ENCODE peak calls at places on chromosomes 5 and 9, in eight cellular contexts. P, L, T, A, H, J, W and D are unnamed samples.

GRCh38 chr5:180866296-180866695 is 5.2 kb upstream of the ZFP62 start:
- DNase-seq in A (no peak), J (no peak), H (no peak), L (no peak), P (no peak), T (no peak), W (no peak), D (no peak)

GRCh38 chr5:80837679-80838078 is 122.5 kb upstream of the RASGRF2 start:
- DNase-seq in T (no peak), W (no peak), L (no peak), A (no peak), J (no peak), P (no peak), H (no peak), D (no peak)

GRCh38 chr9:77022783-77023440 is 3.5 kb downstream of the FOXB2 start:
- DNase-seq in P (no peak), A (no peak), W (no peak), T (no peak), H (no peak), L (no peak), J (no peak), D (no peak)

GRCh38 chr5:132497488-132497997 is 7.0 kb upstream of the IRF1 start:
- DNase-seq in A (peak), H (peak), J (peak), W (peak), P (peak), T (no peak), L (no peak), D (no peak)

GRCh38 chr5:69024241-69024651 is 69.6 kb upstream of the SLC30A5 start:
- DNase-seq in J (peak), A (no peak), W (no peak), T (no peak), L (peak), H (no peak), P (no peak), D (no peak)

GRCh38 chr5:100505984-100506670 is 29.0 kb upstream of the FAM174A start:
- DNase-seq in P (no peak), J (peak), W (no peak), H (peak), L (no peak), T (no peak), A (peak), D (peak)

GRCh38 chr9:132776268-132776667 is 101.8 kb downstream of the AK8 start:
- DNase-seq in W (no peak), P (no peak), H (no peak), T (no peak), A (no peak), J (no peak), L (no peak), D (no peak)

GRCh38 chr5:71939452-71939932 is 167.8 kb upstream of the MAP1B start:
- DNase-seq in P (no peak), W (no peak), L (no peak), J (no peak), H (no peak), A (no peak), T (no peak), D (no peak)

GRCh38 chr5:67066815-67067214 is 129.8 kb downstream of the CD180 start:
- DNase-seq in T (no peak), J (no peak), L (no peak), H (no peak), P (no peak), A (no peak), W (no peak), D (no peak)

GRCh38 chr5:170917113-170917512 is 55.3 kb downstream of the RANBP17 start:
- DNase-seq in W (no peak), J (no peak), P (no peak), A (no peak), H (no peak), T (no peak), L (no peak), D (no peak)

GRCh38 chr9:127336708-127337352 is 60.1 kb upstream of the SLC2A8 start:
- DNase-seq in W (peak), L (no peak), T (no peak), H (peak), J (peak), P (no peak), A (peak), D (peak)

GRCh38 chr5:16759147-16759800 is 142.5 kb upstream of the RETREG1 start:
- DNase-seq in A (peak), P (no peak), W (no peak), T (no peak), J (no peak), H (no peak), L (no peak), D (no peak)

GRCh38 chr5:55407059-55407684 is 99.4 kb downstream of the MTREX start:
- DNase-seq in L (no peak), T (no peak), H (peak), J (peak), P (no peak), A (peak), W (no peak), D (no peak)

GRCh38 chr9:98101868-98102273 is 17.2 kb downstream of the TRIM14 start:
- DNase-seq in L (peak), P (peak), H (no peak), A (no peak), J (no peak), W (no peak), T (peak), D (no peak)

GRCh38 chr9:20873240-20873860 is 158.1 kb downstream of the HACD4 start:
- DNase-seq in T (no peak), W (no peak), H (no peak), P (no peak), J (no peak), L (no peak), A (peak), D (no peak)

GRCh38 chr5:15097552-15097951 is 226.0 kb upstream of the ANKH start:
- DNase-seq in L (no peak), H (no peak), W (no peak), J (no peak), P (no peak), T (no peak), A (no peak), D (no peak)

GRCh38 chr9:120735415-120736126 is 21.3 kb upstream of the MEGF9 start:
- DNase-seq in T (no peak), J (no peak), H (no peak), P (peak), A (no peak), L (no peak), W (no peak), D (no peak)

GRCh38 chr9:130072515-130073235 is 19.0 kb downstream of the GPR107 start:
- DNase-seq in A (no peak), W (no peak), P (no peak), T (no peak), L (no peak), J (no peak), H (no peak), D (no peak)

GRCh38 chr5:176814836-176815438 is 4.6 kb downstream of the UNC5A start:
- DNase-seq in A (no peak), P (no peak), T (no peak), L (no peak), W (no peak), J (no peak), H (no peak), D (no peak)

GRCh38 chr5:62650197-62650596 is 71.6 kb downstream of the LRRC70 start:
- DNase-seq in T (no peak), H (no peak), J (no peak), L (no peak), W (no peak), A (no peak), P (no peak), D (no peak)

GRCh38 chr5:31763399-31763798 is 124.5 kb downstream of the PDZD2 start:
- DNase-seq in H (no peak), P (no peak), W (no peak), T (no peak), L (no peak), A (no peak), J (no peak), D (no peak)

GRCh38 chr5:120405291-120405864 is 58.7 kb upstream of the PRR16 start:
- DNase-seq in H (no peak), A (peak), L (no peak), J (peak), W (no peak), P (no peak), T (no peak), D (no peak)

GRCh38 chr9:89356782-89357181 is 38.5 kb downstream of the SECISBP2 start:
- DNase-seq in W (no peak), L (no peak), P (no peak), A (no peak), T (no peak), H (no peak), J (no peak), D (no peak)

GRCh38 chr5:37133939-37134338 is 115.2 kb downstream of the CPLANE1 start:
- DNase-seq in W (no peak), L (no peak), P (no peak), H (peak), A (peak), T (no peak), J (no peak), D (no peak)

GRCh38 chr5:160843240-160843639 is 8.8 kb downstream of the ATP10B start:
- DNase-seq in A (no peak), W (no peak), T (no peak), H (no peak), P (no peak), L (no peak), J (no peak), D (no peak)

GRCh38 chr5:125235995-125236394 is 489.6 kb upstream of the ZNF608 start:
- DNase-seq in H (no peak), L (no peak), J (no peak), W (no peak), A (no peak), P (no peak), T (no peak), D (no peak)

GRCh38 chr9:1474259-1474658 is 424.1 kb downstream of the DMRT2 start:
- DNase-seq in T (no peak), J (no peak), P (no peak), A (no peak), W (no peak), L (no peak), H (no peak), D (no peak)

GRCh38 chr5:121189569-121190305 is 661.9 kb upstream of the FTMT start:
- DNase-seq in A (peak), W (no peak), L (no peak), T (no peak), H (no peak), P (no peak), J (peak), D (no peak)

GRCh38 chr5:97670447-97670846 is 487.4 kb upstream of the RIOK2 start:
- DNase-seq in A (no peak), L (no peak), H (no peak), P (no peak), W (no peak), J (no peak), T (no peak), D (no peak)

GRCh38 chr5:6399978-6400910 is 21.9 kb upstream of the MED10 start:
- DNase-seq in P (no peak), W (no peak), H (no peak), A (peak), L (no peak), J (no peak), T (no peak), D (no peak)

GRCh38 chr9:121841771-121842611 is 190.6 kb downstream of the DAB2IP start:
- DNase-seq in P (no peak), A (no peak), H (no peak), J (no peak), T (no peak), L (no peak), W (no peak), D (no peak)

GRCh38 chr9:96363175-96363967 is 20.1 kb downstream of the SLC35D2 start:
- DNase-seq in L (no peak), H (no peak), T (no peak), W (no peak), J (no peak), P (no peak), A (no peak), D (no peak)

GRCh38 chr9:95506692-95507455 is 9.9 kb downstream of the PTCH1 start:
- DNase-seq in W (peak), L (no peak), A (no peak), H (peak), T (peak), J (peak), P (no peak), D (peak)

GRCh38 chr5:55492449-55492848 is 42.3 kb downstream of the PLPP1 start:
- DNase-seq in J (no peak), A (no peak), L (no peak), P (no peak), H (no peak), W (no peak), T (no peak), D (no peak)

GRCh38 chr9:129995409-129996160 is 47.4 kb downstream of the FNBP1 start:
- DNase-seq in H (no peak), L (no peak), J (no peak), A (no peak), P (no peak), W (no peak), T (no peak), D (no peak)

GRCh38 chr5:112917453-112918005 is 4.5 kb downstream of the REEP5 start:
- DNase-seq in W (no peak), P (no peak), L (no peak), T (no peak), J (peak), A (no peak), H (no peak), D (no peak)

GRCh38 chr5:905139-905642 is 12.5 kb downstream of the TRIP13 start:
- DNase-seq in J (no peak), A (no peak), W (no peak), P (peak), L (no peak), T (no peak), H (no peak), D (no peak)

GRCh38 chr9:37575921-37576721 is at the start of gene FBXO10:
- DNase-seq in H (no peak), J (peak), T (peak), W (peak), A (peak), L (no peak), P (peak), D (peak)